ENCODE peak calls at places on chromosomes 13 and 19, in four cellular contexts. U, O, G and X are unnamed samples.

GRCh38 chr13:67736646-67737420 is 506.7 kb upstream of the PCDH9 start:
- DNase-seq in U (no peak), O (no peak), G (no peak), X (no peak)

GRCh38 chr19:29760752-29761502 is 45.9 kb upstream of the C19orf12 start:
- DNase-seq in U (no peak), O (no peak), G (no peak), X (no peak)

GRCh38 chr19:19372656-19373416 is 32.6 kb upstream of the GATAD2A start:
- DNase-seq in U (no peak), O (no peak), G (peak), X (no peak)

GRCh38 chr19:46383846-46384245 is 29.5 kb downstream of the CCDC8 start:
- DNase-seq in U (no peak), O (no peak), G (no peak), X (no peak)

GRCh38 chr19:35946203-35946602 is 10.0 kb downstream of the LRFN3 start:
- DNase-seq in U (no peak), O (no peak), G (no peak), X (no peak)

GRCh38 chr19:326851-327250 is 17.7 kb downstream of the MIER2 start:
- DNase-seq in U (no peak), O (no peak), G (no peak), X (no peak)

GRCh38 chr13:51364404-51365008 is 25.0 kb downstream of the SERPINE3 start:
- DNase-seq in U (no peak), O (no peak), G (no peak), X (peak)

GRCh38 chr19:3518669-3519068 is 12.6 kb downstream of the FZR1 start:
- DNase-seq in U (no peak), O (no peak), G (no peak), X (no peak)

GRCh38 chr13:112968380-112968909 is 569 bp upstream of the MCF2L start:
- DNase-seq in U (no peak), O (peak), G (peak), X (no peak)

GRCh38 chr19:12090807-12091206 is 26.3 kb downstream of the ZNF844 start:
- DNase-seq in U (peak), O (no peak), G (peak), X (no peak)

GRCh38 chr19:39818626-39819097 is 15.3 kb downstream of the DYRK1B start:
- DNase-seq in U (no peak), O (no peak), G (no peak), X (no peak)

GRCh38 chr13:75607447-75607846 is 28.7 kb upstream of the LMO7 start:
- DNase-seq in U (no peak), O (no peak), G (no peak), X (no peak)

GRCh38 chr19:398719-399118 is 10.2 kb downstream of the C2CD4C start:
- DNase-seq in U (no peak), O (no peak), G (no peak), X (no peak)

GRCh38 chr13:80962855-80963254 is 621.9 kb upstream of the SPRY2 start:
- DNase-seq in U (no peak), O (no peak), G (no peak), X (no peak)

GRCh38 chr19:51799311-51799997 is 4.5 kb downstream of the FPR3 start:
- DNase-seq in U (peak), O (peak), G (peak), X (peak)

GRCh38 chr13:88074794-88075509 is 403.8 kb downstream of the SLITRK5 start:
- DNase-seq in U (no peak), O (no peak), G (peak), X (no peak)

GRCh38 chr19:16288544-16288943 is 36.1 kb upstream of the KLF2 start:
- DNase-seq in U (no peak), O (no peak), G (no peak), X (no peak)

GRCh38 chr13:40813662-40814454 is 24.4 kb downstream of the SLC25A15 start:
- DNase-seq in U (no peak), O (no peak), G (no peak), X (no peak)

GRCh38 chr19:17866312-17867012 is 5.3 kb upstream of the SLC5A5 start:
- DNase-seq in U (no peak), O (no peak), G (no peak), X (no peak)

GRCh38 chr19:18008814-18009213 is 844 bp downstream of the ARRDC2 start:
- DNase-seq in U (no peak), O (no peak), G (no peak), X (no peak)